ENCODE peak calls at places on chromosomes 2 and 18, in seven cellular contexts. One of them, this sample, is unnamed.

GRCh38 chr2:103427567-103427966 is 665.7 kb downstream of the TMEM182 start:
- DNase-seq in SK-N-SH: no peak
- DNase-seq in sigmoid colon: no peak
- DNase-seq in HL-60: no peak
- DNase-seq in spleen: no peak
- DNase-seq in SK-N-MC: no peak
- DNase-seq in breast epithelium: no peak
- DNase-seq in this sample: no peak

GRCh38 chr2:170409164-170409535 is 231.2 kb downstream of the MYO3B start:
- DNase-seq in spleen: no peak
- DNase-seq in SK-N-SH: peak; percentile 66
- DNase-seq in breast epithelium: peak; percentile 64
- DNase-seq in sigmoid colon: peak; percentile 84
- DNase-seq in SK-N-MC: peak; percentile 37
- DNase-seq in HL-60: peak; percentile 35
- DNase-seq in this sample: no peak

GRCh38 chr2:200615247-200615646 is 29.4 kb downstream of the AOX1 start:
- DNase-seq in spleen: no peak
- DNase-seq in breast epithelium: no peak
- DNase-seq in SK-N-MC: no peak
- DNase-seq in HL-60: peak; percentile 21
- DNase-seq in sigmoid colon: no peak
- DNase-seq in SK-N-SH: no peak
- DNase-seq in this sample: no peak

GRCh38 chr2:7835693-7836680 is 845.9 kb upstream of the ID2 start:
- DNase-seq in SK-N-SH: no peak
- DNase-seq in breast epithelium: no peak
- DNase-seq in HL-60: peak; percentile 30
- DNase-seq in SK-N-MC: no peak
- DNase-seq in sigmoid colon: no peak
- DNase-seq in spleen: no peak
- DNase-seq in this sample: peak; percentile 13

GRCh38 chr18:1914489-1914888 is 656.8 kb downstream of the METTL4 start:
- DNase-seq in spleen: no peak
- DNase-seq in breast epithelium: no peak
- DNase-seq in HL-60: no peak
- DNase-seq in SK-N-SH: no peak
- DNase-seq in sigmoid colon: no peak
- DNase-seq in SK-N-MC: no peak
- DNase-seq in this sample: peak; percentile 3

GRCh38 chr18:25669741-25670140 is 317.8 kb upstream of the ZNF521 start:
- DNase-seq in HL-60: no peak
- DNase-seq in SK-N-MC: no peak
- DNase-seq in sigmoid colon: no peak
- DNase-seq in spleen: no peak
- DNase-seq in SK-N-SH: no peak
- DNase-seq in breast epithelium: no peak
- DNase-seq in this sample: no peak

GRCh38 chr2:119316066-119316465 is 50.6 kb downstream of the C2orf76 start:
- DNase-seq in HL-60: no peak
- DNase-seq in SK-N-MC: no peak
- DNase-seq in sigmoid colon: no peak
- DNase-seq in SK-N-SH: no peak
- DNase-seq in spleen: no peak
- DNase-seq in breast epithelium: no peak
- DNase-seq in this sample: no peak

GRCh38 chr2:200364620-200365019 is 58.1 kb downstream of the SPATS2L start:
- DNase-seq in spleen: no peak
- DNase-seq in SK-N-SH: no peak
- DNase-seq in HL-60: no peak
- DNase-seq in SK-N-MC: no peak
- DNase-seq in breast epithelium: no peak
- DNase-seq in sigmoid colon: no peak
- DNase-seq in this sample: no peak

GRCh38 chr2:70385966-70386595 is 84.2 kb upstream of the FAM136A start:
- DNase-seq in SK-N-MC: no peak
- DNase-seq in breast epithelium: no peak
- DNase-seq in spleen: no peak
- DNase-seq in HL-60: no peak
- DNase-seq in sigmoid colon: no peak
- DNase-seq in SK-N-SH: peak; percentile 9
- DNase-seq in this sample: no peak

GRCh38 chr2:228689049-228689448 is 507.6 kb upstream of the SPHKAP start:
- DNase-seq in SK-N-SH: peak; percentile 60
- DNase-seq in breast epithelium: no peak
- DNase-seq in SK-N-MC: no peak
- DNase-seq in spleen: no peak
- DNase-seq in HL-60: no peak
- DNase-seq in sigmoid colon: no peak
- DNase-seq in this sample: no peak

GRCh38 chr18:21735452-21736015 is 5.1 kb upstream of the MIB1 start:
- DNase-seq in SK-N-MC: no peak
- DNase-seq in sigmoid colon: no peak
- DNase-seq in spleen: peak; percentile 81
- DNase-seq in breast epithelium: no peak
- DNase-seq in SK-N-SH: no peak
- DNase-seq in HL-60: no peak
- DNase-seq in this sample: no peak

GRCh38 chr2:10790228-10790973 is 22.2 kb downstream of the PDIA6 start:
- DNase-seq in sigmoid colon: no peak
- DNase-seq in spleen: no peak
- DNase-seq in breast epithelium: no peak
- DNase-seq in SK-N-SH: no peak
- DNase-seq in HL-60: no peak
- DNase-seq in SK-N-MC: no peak
- DNase-seq in this sample: no peak

GRCh38 chr2:201827621-201828020 is 21.3 kb downstream of the CDK15 start:
- DNase-seq in SK-N-SH: no peak
- DNase-seq in sigmoid colon: no peak
- DNase-seq in breast epithelium: no peak
- DNase-seq in HL-60: no peak
- DNase-seq in SK-N-MC: no peak
- DNase-seq in spleen: no peak
- DNase-seq in this sample: no peak

GRCh38 chr2:189723199-189723598 is 39.4 kb downstream of the OSGEPL1 start:
- DNase-seq in spleen: no peak
- DNase-seq in sigmoid colon: no peak
- DNase-seq in HL-60: no peak
- DNase-seq in breast epithelium: no peak
- DNase-seq in SK-N-MC: no peak
- DNase-seq in SK-N-SH: no peak
- DNase-seq in this sample: no peak

GRCh38 chr18:63817441-63818051 is 42.3 kb downstream of the SERPINB7 start:
- DNase-seq in SK-N-SH: no peak
- DNase-seq in spleen: no peak
- DNase-seq in breast epithelium: no peak
- DNase-seq in sigmoid colon: no peak
- DNase-seq in SK-N-MC: no peak
- DNase-seq in HL-60: no peak
- DNase-seq in this sample: no peak

GRCh38 chr18:30359521-30359920 is 683.0 kb downstream of the DSC3 start:
- DNase-seq in sigmoid colon: no peak
- DNase-seq in breast epithelium: no peak
- DNase-seq in SK-N-MC: no peak
- DNase-seq in SK-N-SH: no peak
- DNase-seq in spleen: no peak
- DNase-seq in HL-60: no peak
- DNase-seq in this sample: no peak

GRCh38 chr2:62147610-62148301 is 48.2 kb upstream of the B3GNT2 start:
- DNase-seq in breast epithelium: no peak
- DNase-seq in SK-N-SH: no peak
- DNase-seq in sigmoid colon: no peak
- DNase-seq in SK-N-MC: no peak
- DNase-seq in HL-60: peak; percentile 11
- DNase-seq in spleen: no peak
- DNase-seq in this sample: no peak

GRCh38 chr18:31427010-31427409 is 20.5 kb upstream of the DSG3 start:
- DNase-seq in spleen: no peak
- DNase-seq in SK-N-SH: no peak
- DNase-seq in HL-60: no peak
- DNase-seq in breast epithelium: no peak
- DNase-seq in SK-N-MC: no peak
- DNase-seq in sigmoid colon: no peak
- DNase-seq in this sample: no peak

DNA sequence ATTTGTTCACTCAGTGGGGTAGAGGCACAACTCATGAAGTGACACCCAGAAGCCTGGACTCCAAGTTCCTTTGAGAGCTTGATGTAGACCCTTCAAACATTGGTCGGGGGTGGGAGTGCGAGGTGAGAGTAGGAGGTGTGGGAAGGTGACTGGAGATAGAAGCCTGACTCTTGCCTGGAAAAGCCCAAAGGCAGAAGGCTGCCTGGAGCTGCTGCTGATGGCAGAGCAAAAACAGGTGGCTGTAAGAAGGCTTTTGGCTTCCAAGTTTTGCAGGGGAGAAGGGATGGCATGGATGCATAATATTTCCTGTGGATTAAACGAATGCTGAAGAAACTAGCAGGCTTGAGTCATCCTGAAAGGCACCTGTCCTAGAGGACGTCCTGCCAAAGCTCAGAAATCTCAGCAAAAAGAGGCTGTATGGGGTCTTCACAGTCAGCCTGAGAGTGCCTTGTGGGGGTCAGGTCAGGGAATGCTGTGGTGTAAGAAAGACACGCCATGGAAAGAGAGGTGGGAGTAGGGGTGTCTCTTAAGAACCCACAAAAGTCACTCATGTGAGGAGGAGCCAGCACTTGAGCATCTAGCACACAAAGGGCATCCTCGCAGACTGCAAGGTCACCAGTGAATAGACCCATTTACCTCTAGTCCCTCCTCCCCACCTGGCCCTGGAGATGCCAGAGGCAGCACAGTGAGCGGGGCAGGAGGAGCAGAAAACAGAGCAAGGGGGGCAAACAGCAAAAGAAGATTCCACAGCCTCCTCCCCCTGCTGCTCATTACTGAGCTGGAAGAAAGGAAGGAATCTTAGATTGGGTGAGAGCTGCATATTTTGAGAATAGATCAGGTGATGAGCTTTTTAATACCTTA is 37.5 kb downstream of the FASTKD2 start:
- DNase-seq in sigmoid colon: no peak
- DNase-seq in SK-N-MC: no peak
- DNase-seq in HL-60: no peak
- DNase-seq in breast epithelium: no peak
- DNase-seq in spleen: no peak
- DNase-seq in SK-N-SH: no peak
- DNase-seq in this sample: no peak
- TF ChIP-seq POLR2AphosphoS5 in sigmoid colon: no peak
- TF ChIP-seq POLR2AphosphoS5 in SK-N-MC: no peak
- TF ChIP-seq POLR2AphosphoS5 in HL-60: no peak
- TF ChIP-seq POLR2AphosphoS5 in breast epithelium: no peak
- TF ChIP-seq POLR2AphosphoS5 in spleen: no peak
- TF ChIP-seq POLR2AphosphoS5 in SK-N-SH: no peak
- TF ChIP-seq POLR2AphosphoS5 in this sample: no peak

GRCh38 chr2:58419983-58420382 is 178.9 kb upstream of the FANCL start:
- DNase-seq in HL-60: no peak
- DNase-seq in SK-N-MC: no peak
- DNase-seq in SK-N-SH: no peak
- DNase-seq in breast epithelium: no peak
- DNase-seq in sigmoid colon: no peak
- DNase-seq in spleen: peak; percentile 66
- DNase-seq in this sample: no peak

DNA sequence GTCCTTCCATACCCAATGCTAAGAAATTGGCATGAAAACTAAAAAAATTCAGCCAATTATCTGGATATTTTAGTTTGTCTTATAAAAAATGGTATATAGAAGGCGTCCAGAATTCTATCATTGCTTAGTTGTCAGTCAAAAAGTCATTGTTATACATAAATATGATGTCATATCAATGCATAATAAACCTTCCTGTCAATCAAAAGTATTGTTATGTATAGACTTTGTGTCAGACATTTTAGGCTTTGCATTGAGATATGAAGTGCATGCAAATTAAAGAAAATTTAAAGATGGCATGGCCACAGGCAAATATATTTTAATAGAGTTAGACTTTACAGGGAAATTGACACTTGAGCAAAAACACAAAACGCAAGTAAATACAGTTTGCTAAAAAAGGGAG is 173.4 kb upstream of the FANCL start:
- DNase-seq in sigmoid colon: no peak
- DNase-seq in HL-60: no peak
- DNase-seq in breast epithelium: no peak
- DNase-seq in SK-N-MC: no peak
- DNase-seq in spleen: no peak
- DNase-seq in SK-N-SH: no peak
- DNase-seq in this sample: no peak
- TF ChIP-seq POLR2AphosphoS5 in sigmoid colon: no peak
- TF ChIP-seq POLR2AphosphoS5 in HL-60: no peak
- TF ChIP-seq POLR2AphosphoS5 in breast epithelium: no peak
- TF ChIP-seq POLR2AphosphoS5 in SK-N-MC: no peak
- TF ChIP-seq POLR2AphosphoS5 in spleen: no peak
- TF ChIP-seq POLR2AphosphoS5 in SK-N-SH: no peak
- TF ChIP-seq POLR2AphosphoS5 in this sample: no peak

DNA sequence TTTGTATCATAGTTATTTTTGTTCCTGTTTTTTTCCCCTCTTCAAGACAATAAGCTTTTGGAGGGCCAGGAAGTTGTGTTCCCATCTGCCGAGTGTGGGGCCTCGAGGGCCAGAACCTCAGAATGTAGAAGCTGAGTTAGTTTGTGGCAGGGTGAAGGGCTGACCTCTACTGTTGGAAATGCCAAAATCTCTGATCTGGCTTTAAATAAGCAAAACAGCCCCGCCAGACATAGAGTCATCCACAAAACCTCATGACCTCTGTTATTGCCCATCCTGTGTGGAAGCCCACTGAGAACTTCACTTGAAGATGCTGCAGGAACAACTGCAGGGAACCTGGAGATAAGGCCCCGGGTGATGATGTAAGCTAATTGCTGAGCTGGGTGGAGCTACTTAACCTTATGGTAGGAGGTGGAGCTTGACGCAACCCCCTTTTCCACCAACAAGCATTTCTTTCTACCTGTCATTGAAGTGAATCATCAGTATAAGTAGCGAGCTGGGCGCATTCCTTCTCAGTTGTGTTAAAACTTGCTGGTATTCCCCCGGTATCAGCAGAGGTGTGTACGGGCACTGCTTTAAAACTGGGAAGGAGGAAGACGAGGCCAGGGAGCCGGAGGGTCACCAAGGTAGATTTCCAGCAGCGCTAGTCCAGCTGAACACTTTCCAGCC is 177.2 kb downstream of the NEDD4L start:
- DNase-seq in breast epithelium: peak; percentile 62
- DNase-seq in SK-N-MC: no peak
- DNase-seq in SK-N-SH: no peak
- DNase-seq in sigmoid colon: no peak
- DNase-seq in spleen: no peak
- DNase-seq in HL-60: no peak
- DNase-seq in this sample: no peak
- TF ChIP-seq POLR2AphosphoS5 in breast epithelium: peak; percentile 90
- TF ChIP-seq POLR2AphosphoS5 in SK-N-MC: no peak
- TF ChIP-seq POLR2AphosphoS5 in SK-N-SH: no peak
- TF ChIP-seq POLR2AphosphoS5 in sigmoid colon: peak; percentile 47
- TF ChIP-seq POLR2AphosphoS5 in spleen: no peak
- TF ChIP-seq POLR2AphosphoS5 in HL-60: no peak
- TF ChIP-seq POLR2AphosphoS5 in this sample: no peak

DNA sequence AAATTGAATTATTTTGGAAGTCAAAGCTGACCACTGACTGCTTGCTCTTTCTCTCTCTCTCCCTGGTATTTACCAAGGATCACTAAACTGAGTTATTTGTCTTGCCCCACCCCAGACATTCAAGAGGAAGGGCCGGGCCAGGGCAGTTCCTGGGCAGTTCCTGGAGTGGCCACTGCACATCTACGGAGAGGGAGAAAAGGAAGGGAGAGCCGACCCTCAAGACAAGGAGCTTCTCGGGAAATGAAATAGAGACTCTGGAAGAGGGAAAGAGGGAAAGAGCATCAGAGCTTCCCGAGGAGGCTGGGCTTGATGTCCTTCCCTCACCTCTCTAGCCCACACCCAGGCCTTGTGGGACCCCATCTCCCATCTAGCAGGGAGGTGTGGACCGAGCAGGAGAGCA is 83.1 kb downstream of the SEPTIN10 start:
- DNase-seq in spleen: peak; percentile 4
- DNase-seq in breast epithelium: peak; percentile 5
- DNase-seq in HL-60: no peak
- DNase-seq in sigmoid colon: no peak
- DNase-seq in SK-N-MC: no peak
- DNase-seq in SK-N-SH: no peak
- DNase-seq in this sample: no peak
- TF ChIP-seq POLR2AphosphoS5 in spleen: no peak
- TF ChIP-seq POLR2AphosphoS5 in breast epithelium: no peak
- TF ChIP-seq POLR2AphosphoS5 in HL-60: no peak
- TF ChIP-seq POLR2AphosphoS5 in sigmoid colon: no peak
- TF ChIP-seq POLR2AphosphoS5 in SK-N-MC: no peak
- TF ChIP-seq POLR2AphosphoS5 in SK-N-SH: no peak
- TF ChIP-seq POLR2AphosphoS5 in this sample: no peak

This sample was measured in GM12891.